ENCODE peak calls at places on chromosome 19, in ten cellular contexts. One of them, this sample, is unnamed.

GRCh38 chr19:32122258-32122657 is 223.2 kb upstream of the ZNF507 start:
- DNase-seq in stimulated activated CD8-positive, alpha-beta memory T cell treated with anti-CD3 and anti-CD28 coated beads, Interleukin-15, amount 100 ng/mL, for 24 hours: no peak
- DNase-seq in HFFc6: no peak
- DNase-seq in neural progenitor cell: no peak
- DNase-seq in fibroblast of lung: no peak
- DNase-seq in SK-N-SH: no peak
- DNase-seq in GM12892: no peak
- DNase-seq in Right ventricle myocardium superior: no peak
- DNase-seq in thyroid gland: no peak
- DNase-seq in fibroblast of pulmonary artery: no peak
- DNase-seq in this sample: no peak

GRCh38 chr19:54188224-54188871 is 1.0 kb downstream of the MBOAT7 start:
- DNase-seq in stimulated activated CD8-positive, alpha-beta memory T cell treated with anti-CD3 and anti-CD28 coated beads, Interleukin-15, amount 100 ng/mL, for 24 hours: no peak
- DNase-seq in HFFc6: peak; percentile 75
- DNase-seq in neural progenitor cell: peak; percentile 53
- DNase-seq in fibroblast of lung: peak; percentile 84
- DNase-seq in SK-N-SH: no peak
- DNase-seq in GM12892: no peak
- DNase-seq in Right ventricle myocardium superior: no peak
- DNase-seq in thyroid gland: no peak
- DNase-seq in fibroblast of pulmonary artery: peak; percentile 42
- DNase-seq in this sample: peak; percentile 67

GRCh38 chr19:32550666-32551065 is 30.3 kb upstream of the PDCD5 start:
- DNase-seq in stimulated activated CD8-positive, alpha-beta memory T cell treated with anti-CD3 and anti-CD28 coated beads, Interleukin-15, amount 100 ng/mL, for 24 hours: no peak
- DNase-seq in HFFc6: no peak
- DNase-seq in neural progenitor cell: no peak
- DNase-seq in fibroblast of lung: no peak
- DNase-seq in SK-N-SH: no peak
- DNase-seq in GM12892: no peak
- DNase-seq in Right ventricle myocardium superior: no peak
- DNase-seq in thyroid gland: no peak
- DNase-seq in fibroblast of pulmonary artery: no peak
- DNase-seq in this sample: no peak

GRCh38 chr19:47492571-47493377 is 8.8 kb upstream of the KPTN start:
- DNase-seq in stimulated activated CD8-positive, alpha-beta memory T cell treated with anti-CD3 and anti-CD28 coated beads, Interleukin-15, amount 100 ng/mL, for 24 hours: no peak
- DNase-seq in HFFc6: no peak
- DNase-seq in neural progenitor cell: no peak
- DNase-seq in fibroblast of lung: no peak
- DNase-seq in SK-N-SH: no peak
- DNase-seq in GM12892: no peak
- DNase-seq in Right ventricle myocardium superior: no peak
- DNase-seq in thyroid gland: no peak
- DNase-seq in fibroblast of pulmonary artery: no peak
- DNase-seq in this sample: peak; percentile 64

GRCh38 chr19:3003046-3003445 is 25.7 kb downstream of the TLE6 start:
- DNase-seq in stimulated activated CD8-positive, alpha-beta memory T cell treated with anti-CD3 and anti-CD28 coated beads, Interleukin-15, amount 100 ng/mL, for 24 hours: no peak
- DNase-seq in HFFc6: no peak
- DNase-seq in neural progenitor cell: no peak
- DNase-seq in fibroblast of lung: no peak
- DNase-seq in SK-N-SH: peak; percentile 55
- DNase-seq in GM12892: no peak
- DNase-seq in Right ventricle myocardium superior: no peak
- DNase-seq in thyroid gland: no peak
- DNase-seq in fibroblast of pulmonary artery: no peak
- DNase-seq in this sample: no peak

GRCh38 chr19:30862876-30863275 is 486.4 kb downstream of the TSHZ3 start:
- DNase-seq in stimulated activated CD8-positive, alpha-beta memory T cell treated with anti-CD3 and anti-CD28 coated beads, Interleukin-15, amount 100 ng/mL, for 24 hours: no peak
- DNase-seq in HFFc6: no peak
- DNase-seq in neural progenitor cell: no peak
- DNase-seq in fibroblast of lung: no peak
- DNase-seq in SK-N-SH: no peak
- DNase-seq in GM12892: no peak
- DNase-seq in Right ventricle myocardium superior: no peak
- DNase-seq in thyroid gland: no peak
- DNase-seq in fibroblast of pulmonary artery: no peak
- DNase-seq in this sample: no peak

GRCh38 chr19:56973713-56974553 is 133.4 kb upstream of the PEG3 start:
- DNase-seq in stimulated activated CD8-positive, alpha-beta memory T cell treated with anti-CD3 and anti-CD28 coated beads, Interleukin-15, amount 100 ng/mL, for 24 hours: no peak
- DNase-seq in HFFc6: no peak
- DNase-seq in neural progenitor cell: no peak
- DNase-seq in fibroblast of lung: no peak
- DNase-seq in SK-N-SH: peak; percentile 66
- DNase-seq in GM12892: no peak
- DNase-seq in Right ventricle myocardium superior: no peak
- DNase-seq in thyroid gland: no peak
- DNase-seq in fibroblast of pulmonary artery: no peak
- DNase-seq in this sample: no peak

GRCh38 chr19:3471954-3472655 is 8.2 kb downstream of the SMIM24 start:
- DNase-seq in stimulated activated CD8-positive, alpha-beta memory T cell treated with anti-CD3 and anti-CD28 coated beads, Interleukin-15, amount 100 ng/mL, for 24 hours: peak; percentile 29
- DNase-seq in HFFc6: no peak
- DNase-seq in neural progenitor cell: peak; percentile 53
- DNase-seq in fibroblast of lung: no peak
- DNase-seq in SK-N-SH: peak; percentile 87
- DNase-seq in GM12892: no peak
- DNase-seq in Right ventricle myocardium superior: no peak
- DNase-seq in thyroid gland: peak; percentile 22
- DNase-seq in fibroblast of pulmonary artery: no peak
- DNase-seq in this sample: peak; percentile 92

GRCh38 chr19:45408121-45408520 is 1.7 kb downstream of the POLR1G start:
- DNase-seq in stimulated activated CD8-positive, alpha-beta memory T cell treated with anti-CD3 and anti-CD28 coated beads, Interleukin-15, amount 100 ng/mL, for 24 hours: no peak
- DNase-seq in HFFc6: no peak
- DNase-seq in neural progenitor cell: no peak
- DNase-seq in fibroblast of lung: no peak
- DNase-seq in SK-N-SH: no peak
- DNase-seq in GM12892: no peak
- DNase-seq in Right ventricle myocardium superior: no peak
- DNase-seq in thyroid gland: no peak
- DNase-seq in fibroblast of pulmonary artery: no peak
- DNase-seq in this sample: peak; percentile 10

GRCh38 chr19:21398851-21399250 is 1.9 kb downstream of the ZNF493 start:
- DNase-seq in stimulated activated CD8-positive, alpha-beta memory T cell treated with anti-CD3 and anti-CD28 coated beads, Interleukin-15, amount 100 ng/mL, for 24 hours: no peak
- DNase-seq in HFFc6: no peak
- DNase-seq in neural progenitor cell: no peak
- DNase-seq in fibroblast of lung: peak; percentile 15
- DNase-seq in SK-N-SH: no peak
- DNase-seq in GM12892: no peak
- DNase-seq in Right ventricle myocardium superior: no peak
- DNase-seq in thyroid gland: peak; percentile 64
- DNase-seq in fibroblast of pulmonary artery: no peak
- DNase-seq in this sample: no peak

GRCh38 chr19:13934785-13935109 is 3.5 kb downstream of the PODNL1 start:
- DNase-seq in stimulated activated CD8-positive, alpha-beta memory T cell treated with anti-CD3 and anti-CD28 coated beads, Interleukin-15, amount 100 ng/mL, for 24 hours: no peak
- DNase-seq in HFFc6: no peak
- DNase-seq in neural progenitor cell: no peak
- DNase-seq in fibroblast of lung: no peak
- DNase-seq in SK-N-SH: no peak
- DNase-seq in GM12892: no peak
- DNase-seq in Right ventricle myocardium superior: no peak
- DNase-seq in thyroid gland: no peak
- DNase-seq in fibroblast of pulmonary artery: no peak
- DNase-seq in this sample: no peak

GRCh38 chr19:13214036-13214730 is 64.0 kb downstream of the IER2 start:
- DNase-seq in stimulated activated CD8-positive, alpha-beta memory T cell treated with anti-CD3 and anti-CD28 coated beads, Interleukin-15, amount 100 ng/mL, for 24 hours: no peak
- DNase-seq in HFFc6: no peak
- DNase-seq in neural progenitor cell: no peak
- DNase-seq in fibroblast of lung: no peak
- DNase-seq in SK-N-SH: no peak
- DNase-seq in GM12892: no peak
- DNase-seq in Right ventricle myocardium superior: no peak
- DNase-seq in thyroid gland: no peak
- DNase-seq in fibroblast of pulmonary artery: no peak
- DNase-seq in this sample: peak; percentile 32

GRCh38 chr19:35587326-35587725 is 1.4 kb downstream of the PMIS2 start:
- DNase-seq in stimulated activated CD8-positive, alpha-beta memory T cell treated with anti-CD3 and anti-CD28 coated beads, Interleukin-15, amount 100 ng/mL, for 24 hours: no peak
- DNase-seq in HFFc6: no peak
- DNase-seq in neural progenitor cell: no peak
- DNase-seq in fibroblast of lung: peak; percentile 10
- DNase-seq in SK-N-SH: no peak
- DNase-seq in GM12892: no peak
- DNase-seq in Right ventricle myocardium superior: no peak
- DNase-seq in thyroid gland: peak; percentile 27
- DNase-seq in fibroblast of pulmonary artery: peak; percentile 39
- DNase-seq in this sample: no peak

GRCh38 chr19:51097166-51097736 is 11.0 kb downstream of the CTU1 start:
- DNase-seq in stimulated activated CD8-positive, alpha-beta memory T cell treated with anti-CD3 and anti-CD28 coated beads, Interleukin-15, amount 100 ng/mL, for 24 hours: peak; percentile 51
- DNase-seq in HFFc6: peak; percentile 47
- DNase-seq in neural progenitor cell: peak; percentile 70
- DNase-seq in fibroblast of lung: peak; percentile 38
- DNase-seq in SK-N-SH: peak; percentile 76
- DNase-seq in GM12892: peak; percentile 76
- DNase-seq in Right ventricle myocardium superior: peak; percentile 79
- DNase-seq in thyroid gland: peak; percentile 49
- DNase-seq in fibroblast of pulmonary artery: peak; percentile 65
- DNase-seq in this sample: peak; percentile 91

GRCh38 chr19:18044825-18045304 is 36.9 kb downstream of the ARRDC2 start:
- DNase-seq in stimulated activated CD8-positive, alpha-beta memory T cell treated with anti-CD3 and anti-CD28 coated beads, Interleukin-15, amount 100 ng/mL, for 24 hours: peak; percentile 42
- DNase-seq in HFFc6: peak; percentile 35
- DNase-seq in neural progenitor cell: peak; percentile 28
- DNase-seq in fibroblast of lung: peak; percentile 63
- DNase-seq in SK-N-SH: no peak
- DNase-seq in GM12892: peak; percentile 82
- DNase-seq in Right ventricle myocardium superior: peak; percentile 84
- DNase-seq in thyroid gland: peak; percentile 77
- DNase-seq in fibroblast of pulmonary artery: peak; percentile 66
- DNase-seq in this sample: peak; percentile 65

This sample was measured in H7.